ENCODE peak calls at places on chromosomes 11 and 22, in eight cellular contexts. One of them, this sample, is unnamed.

GRCh38 chr11:95147364-95147905 is 57.8 kb downstream of the ENDOD1 start:
- DNase-seq in body of pancreas: peak
- DNase-seq in dorsolateral prefrontal cortex: no peak
- DNase-seq in right lobe of liver: no peak
- DNase-seq in foreskin keratinocyte: peak
- DNase-seq in PC-9: peak
- DNase-seq in heart right ventricle: no peak
- DNase-seq in GM23338: no peak
- DNase-seq in this sample: no peak

GRCh38 chr11:45285931-45286632 is at the start of gene SYT13:
- DNase-seq in heart right ventricle: peak
- DNase-seq in right lobe of liver: no peak
- DNase-seq in PC-9: no peak
- DNase-seq in GM23338: peak
- DNase-seq in dorsolateral prefrontal cortex: peak
- DNase-seq in body of pancreas: peak
- DNase-seq in foreskin keratinocyte: no peak
- DNase-seq in this sample: peak

GRCh38 chr22:37172266-37173245 is 15.5 kb downstream of the C1QTNF6 start:
- DNase-seq in dorsolateral prefrontal cortex: peak
- DNase-seq in heart right ventricle: no peak
- DNase-seq in PC-9: no peak
- DNase-seq in right lobe of liver: peak
- DNase-seq in foreskin keratinocyte: no peak
- DNase-seq in body of pancreas: no peak
- DNase-seq in GM23338: no peak
- DNase-seq in this sample: peak

GRCh38 chr22:38106814-38107578 is 3.5 kb downstream of the BAIAP2L2 start:
- DNase-seq in foreskin keratinocyte: no peak
- DNase-seq in heart right ventricle: no peak
- DNase-seq in PC-9: no peak
- DNase-seq in GM23338: no peak
- DNase-seq in dorsolateral prefrontal cortex: no peak
- DNase-seq in right lobe of liver: peak
- DNase-seq in body of pancreas: no peak
- DNase-seq in this sample: no peak

GRCh38 chr11:76169473-76169881 is 36.8 kb downstream of the WNT11 start:
- DNase-seq in right lobe of liver: no peak
- DNase-seq in PC-9: no peak
- DNase-seq in body of pancreas: no peak
- DNase-seq in GM23338: no peak
- DNase-seq in dorsolateral prefrontal cortex: no peak
- DNase-seq in foreskin keratinocyte: no peak
- DNase-seq in heart right ventricle: no peak
- DNase-seq in this sample: no peak

GRCh38 chr11:115503083-115503885 is 931 bp downstream of the CADM1 start:
- DNase-seq in PC-9: no peak
- DNase-seq in heart right ventricle: peak
- DNase-seq in GM23338: peak
- DNase-seq in dorsolateral prefrontal cortex: peak
- DNase-seq in right lobe of liver: peak
- DNase-seq in body of pancreas: peak
- DNase-seq in foreskin keratinocyte: peak
- DNase-seq in this sample: peak

GRCh38 chr22:24187731-24188644 is 6.7 kb downstream of the SUSD2 start:
- DNase-seq in right lobe of liver: no peak
- DNase-seq in GM23338: no peak
- DNase-seq in body of pancreas: no peak
- DNase-seq in dorsolateral prefrontal cortex: no peak
- DNase-seq in foreskin keratinocyte: no peak
- DNase-seq in PC-9: no peak
- DNase-seq in heart right ventricle: no peak
- DNase-seq in this sample: no peak

GRCh38 chr11:33687733-33688479 is 12.7 kb downstream of the C11orf91 start:
- DNase-seq in PC-9: peak
- DNase-seq in GM23338: peak
- DNase-seq in body of pancreas: peak
- DNase-seq in heart right ventricle: peak
- DNase-seq in right lobe of liver: no peak
- DNase-seq in dorsolateral prefrontal cortex: no peak
- DNase-seq in foreskin keratinocyte: peak
- DNase-seq in this sample: peak

GRCh38 chr11:111514216-111515031 is at the start of gene HOATZ:
- DNase-seq in right lobe of liver: no peak
- DNase-seq in heart right ventricle: no peak
- DNase-seq in body of pancreas: no peak
- DNase-seq in foreskin keratinocyte: no peak
- DNase-seq in GM23338: peak
- DNase-seq in dorsolateral prefrontal cortex: no peak
- DNase-seq in PC-9: no peak
- DNase-seq in this sample: peak

GRCh38 chr11:115168229-115168671 is 336.0 kb downstream of the CADM1 start:
- DNase-seq in PC-9: no peak
- DNase-seq in GM23338: no peak
- DNase-seq in heart right ventricle: peak
- DNase-seq in right lobe of liver: no peak
- DNase-seq in body of pancreas: peak
- DNase-seq in dorsolateral prefrontal cortex: no peak
- DNase-seq in foreskin keratinocyte: peak
- DNase-seq in this sample: no peak

GRCh38 chr22:37023743-37024338 is 4.3 kb downstream of the MPST start:
- DNase-seq in GM23338: no peak
- DNase-seq in dorsolateral prefrontal cortex: no peak
- DNase-seq in PC-9: no peak
- DNase-seq in body of pancreas: no peak
- DNase-seq in heart right ventricle: no peak
- DNase-seq in foreskin keratinocyte: no peak
- DNase-seq in right lobe of liver: peak
- DNase-seq in this sample: no peak

GRCh38 chr22:17501679-17502285 is 61.5 kb upstream of the SLC25A18 start:
- DNase-seq in heart right ventricle: peak
- DNase-seq in GM23338: peak
- DNase-seq in body of pancreas: peak
- DNase-seq in PC-9: peak
- DNase-seq in dorsolateral prefrontal cortex: no peak
- DNase-seq in foreskin keratinocyte: peak
- DNase-seq in right lobe of liver: no peak
- DNase-seq in this sample: peak

GRCh38 chr11:64490562-64491216 is 100.3 kb upstream of the SLC22A12 start:
- DNase-seq in right lobe of liver: no peak
- DNase-seq in body of pancreas: no peak
- DNase-seq in PC-9: no peak
- DNase-seq in GM23338: no peak
- DNase-seq in heart right ventricle: no peak
- DNase-seq in dorsolateral prefrontal cortex: no peak
- DNase-seq in foreskin keratinocyte: no peak
- DNase-seq in this sample: no peak

GRCh38 chr22:47380692-47381091 is 618.2 kb downstream of the TBC1D22A start:
- DNase-seq in PC-9: no peak
- DNase-seq in right lobe of liver: peak
- DNase-seq in heart right ventricle: no peak
- DNase-seq in foreskin keratinocyte: no peak
- DNase-seq in body of pancreas: no peak
- DNase-seq in dorsolateral prefrontal cortex: peak
- DNase-seq in GM23338: no peak
- DNase-seq in this sample: no peak

GRCh38 chr22:43153916-43154315 is 2.6 kb downstream of the TSPO start:
- DNase-seq in PC-9: no peak
- DNase-seq in body of pancreas: no peak
- DNase-seq in right lobe of liver: no peak
- DNase-seq in heart right ventricle: no peak
- DNase-seq in GM23338: no peak
- DNase-seq in dorsolateral prefrontal cortex: no peak
- DNase-seq in foreskin keratinocyte: no peak
- DNase-seq in this sample: no peak
- TF ChIP-seq CTCF in PC-9: no peak
- TF ChIP-seq CTCF in body of pancreas: no peak
- TF ChIP-seq CTCF in right lobe of liver: no peak
- TF ChIP-seq CTCF in heart right ventricle: no peak
- TF ChIP-seq CTCF in GM23338: no peak
- TF ChIP-seq CTCF in dorsolateral prefrontal cortex: no peak
- TF ChIP-seq CTCF in foreskin keratinocyte: no peak
- TF ChIP-seq CTCF in this sample: no peak

GRCh38 chr22:29660021-29660420 is 56.6 kb downstream of the NF2 start:
- DNase-seq in dorsolateral prefrontal cortex: no peak
- DNase-seq in foreskin keratinocyte: no peak
- DNase-seq in body of pancreas: no peak
- DNase-seq in right lobe of liver: no peak
- DNase-seq in GM23338: no peak
- DNase-seq in heart right ventricle: no peak
- DNase-seq in PC-9: no peak
- DNase-seq in this sample: no peak

GRCh38 chr22:29664731-29665130 is 55.1 kb upstream of the CABP7 start:
- DNase-seq in foreskin keratinocyte: no peak
- DNase-seq in GM23338: no peak
- DNase-seq in PC-9: no peak
- DNase-seq in dorsolateral prefrontal cortex: no peak
- DNase-seq in heart right ventricle: no peak
- DNase-seq in body of pancreas: no peak
- DNase-seq in right lobe of liver: no peak
- DNase-seq in this sample: no peak

GRCh38 chr22:29665486-29665885 is 54.3 kb upstream of the CABP7 start:
- DNase-seq in PC-9: no peak
- DNase-seq in foreskin keratinocyte: no peak
- DNase-seq in dorsolateral prefrontal cortex: no peak
- DNase-seq in GM23338: no peak
- DNase-seq in body of pancreas: no peak
- DNase-seq in right lobe of liver: no peak
- DNase-seq in heart right ventricle: no peak
- DNase-seq in this sample: no peak

GRCh38 chr22:29661355-29661754 is 57.9 kb downstream of the NF2 start:
- DNase-seq in GM23338: no peak
- DNase-seq in PC-9: no peak
- DNase-seq in foreskin keratinocyte: peak
- DNase-seq in heart right ventricle: no peak
- DNase-seq in body of pancreas: no peak
- DNase-seq in dorsolateral prefrontal cortex: no peak
- DNase-seq in right lobe of liver: no peak
- DNase-seq in this sample: no peak

DNA sequence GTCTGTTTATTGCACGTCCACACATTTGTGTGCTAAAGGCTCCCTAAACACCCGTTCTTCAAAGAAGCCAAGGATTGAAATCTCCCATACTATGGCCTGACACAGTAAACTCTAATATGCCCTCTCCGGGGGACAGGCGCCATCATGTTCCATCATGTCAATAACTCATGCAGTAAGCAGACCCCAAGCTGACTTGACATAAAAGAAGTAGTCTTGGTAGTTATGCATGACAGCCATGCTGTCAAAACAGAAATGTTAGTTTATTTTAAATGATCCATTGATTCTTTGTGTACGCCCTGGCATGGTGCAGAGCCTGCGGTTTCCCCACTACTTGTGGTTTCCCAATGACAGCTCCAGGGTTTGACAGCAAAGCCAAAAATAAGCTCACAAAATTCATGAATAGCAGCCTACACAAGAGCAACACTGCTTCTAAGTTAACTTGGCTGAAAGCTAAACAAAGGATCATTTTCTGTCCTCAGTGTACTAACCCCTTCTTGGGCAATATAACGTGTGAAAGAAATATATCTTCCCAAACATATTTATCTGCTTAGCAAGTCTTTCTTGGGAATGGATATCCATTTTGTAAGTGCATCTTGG is 56.5 kb upstream of the CABP7 start:
- DNase-seq in right lobe of liver: no peak
- DNase-seq in foreskin keratinocyte: no peak
- DNase-seq in body of pancreas: no peak
- DNase-seq in heart right ventricle: no peak
- DNase-seq in dorsolateral prefrontal cortex: no peak
- DNase-seq in PC-9: no peak
- DNase-seq in GM23338: no peak
- DNase-seq in this sample: no peak
- H3K27ac ChIP-seq in right lobe of liver: no peak
- H3K27ac ChIP-seq in foreskin keratinocyte: no peak
- H3K27ac ChIP-seq in body of pancreas: no peak
- H3K27ac ChIP-seq in heart right ventricle: no peak
- H3K27ac ChIP-seq in dorsolateral prefrontal cortex: no peak
- H3K27ac ChIP-seq in PC-9: no peak
- H3K27ac ChIP-seq in GM23338: no peak
- H3K27ac ChIP-seq in this sample: no peak

GRCh38 chr11:113554531-113554930 is 79.3 kb upstream of the DRD2 start:
- DNase-seq in dorsolateral prefrontal cortex: no peak
- DNase-seq in right lobe of liver: no peak
- DNase-seq in heart right ventricle: no peak
- DNase-seq in foreskin keratinocyte: no peak
- DNase-seq in PC-9: no peak
- DNase-seq in GM23338: peak
- DNase-seq in body of pancreas: no peak
- DNase-seq in this sample: peak

GRCh38 chr11:113552271-113552670 is 77.1 kb upstream of the DRD2 start:
- DNase-seq in GM23338: no peak
- DNase-seq in body of pancreas: no peak
- DNase-seq in heart right ventricle: no peak
- DNase-seq in right lobe of liver: no peak
- DNase-seq in PC-9: no peak
- DNase-seq in dorsolateral prefrontal cortex: no peak
- DNase-seq in foreskin keratinocyte: no peak
- DNase-seq in this sample: peak

GRCh38 chr11:113553235-113553634 is 78.0 kb upstream of the DRD2 start:
- DNase-seq in foreskin keratinocyte: peak
- DNase-seq in dorsolateral prefrontal cortex: no peak
- DNase-seq in body of pancreas: peak
- DNase-seq in right lobe of liver: no peak
- DNase-seq in GM23338: peak
- DNase-seq in PC-9: no peak
- DNase-seq in heart right ventricle: no peak
- DNase-seq in this sample: peak

GRCh38 chr11:113555071-113555739 is 80.0 kb upstream of the DRD2 start:
- DNase-seq in foreskin keratinocyte: no peak
- DNase-seq in right lobe of liver: no peak
- DNase-seq in body of pancreas: no peak
- DNase-seq in PC-9: no peak
- DNase-seq in GM23338: no peak
- DNase-seq in dorsolateral prefrontal cortex: no peak
- DNase-seq in heart right ventricle: no peak
- DNase-seq in this sample: peak

DNA sequence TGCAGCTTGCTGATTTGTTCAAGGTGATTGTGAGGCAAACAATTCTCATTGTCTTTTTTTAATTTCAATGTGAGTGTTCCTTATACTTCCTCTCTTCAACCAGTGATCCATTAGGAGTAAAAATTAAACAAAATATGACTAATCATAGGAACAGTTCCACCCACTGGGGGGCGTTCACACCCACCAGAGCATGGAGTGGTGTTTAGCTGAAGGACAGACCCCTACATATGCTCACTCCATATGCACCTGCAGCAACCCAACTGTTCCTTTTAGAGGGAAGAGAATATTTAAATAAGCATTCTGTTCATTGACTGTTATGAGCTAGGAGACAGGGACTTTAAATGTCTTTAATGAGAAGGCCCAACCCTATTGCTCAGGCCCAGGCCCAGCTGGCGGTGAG is 78.7 kb upstream of the DRD2 start:
- DNase-seq in right lobe of liver: no peak
- DNase-seq in heart right ventricle: no peak
- DNase-seq in body of pancreas: no peak
- DNase-seq in GM23338: peak
- DNase-seq in PC-9: no peak
- DNase-seq in foreskin keratinocyte: no peak
- DNase-seq in dorsolateral prefrontal cortex: no peak
- DNase-seq in this sample: peak
- TF ChIP-seq CTCF in right lobe of liver: no peak
- TF ChIP-seq CTCF in heart right ventricle: peak
- TF ChIP-seq CTCF in body of pancreas: no peak
- TF ChIP-seq CTCF in GM23338: peak
- TF ChIP-seq CTCF in PC-9: no peak
- TF ChIP-seq CTCF in foreskin keratinocyte: peak
- TF ChIP-seq CTCF in dorsolateral prefrontal cortex: no peak
- TF ChIP-seq CTCF in this sample: peak

GRCh38 chr22:39297490-39298193 is 21.8 kb downstream of the RPL3 start:
- DNase-seq in body of pancreas: peak
- DNase-seq in dorsolateral prefrontal cortex: no peak
- DNase-seq in foreskin keratinocyte: no peak
- DNase-seq in right lobe of liver: peak
- DNase-seq in heart right ventricle: no peak
- DNase-seq in GM23338: peak
- DNase-seq in PC-9: peak
- DNase-seq in this sample: peak
- H3K27ac ChIP-seq in body of pancreas: peak
- H3K27ac ChIP-seq in dorsolateral prefrontal cortex: no peak
- H3K27ac ChIP-seq in foreskin keratinocyte: no peak
- H3K27ac ChIP-seq in right lobe of liver: peak
- H3K27ac ChIP-seq in heart right ventricle: peak
- H3K27ac ChIP-seq in GM23338: peak
- H3K27ac ChIP-seq in PC-9: peak
- H3K27ac ChIP-seq in this sample: peak